ENCODE peak calls at places on chromosomes 6 and 20, in seven cellular contexts. One of them, this sample, is unnamed.

GRCh38 chr20:33441142-33441955 is 2.2 kb downstream of the SNTA1 start:
- DNase-seq in H9: no peak
- DNase-seq in trophoblast cell: no peak
- DNase-seq in mesenchymal stem cell: no peak
- DNase-seq in mesendoderm: peak
- DNase-seq in H1: no peak
- DNase-seq in IMR-90: no peak
- DNase-seq in this sample: no peak

GRCh38 chr6:134932121-134932520 is 17.8 kb downstream of the ALDH8A1 start:
- DNase-seq in trophoblast cell: peak
- DNase-seq in H9: no peak
- DNase-seq in mesenchymal stem cell: no peak
- DNase-seq in H1: no peak
- DNase-seq in mesendoderm: no peak
- DNase-seq in IMR-90: no peak
- DNase-seq in this sample: no peak

GRCh38 chr6:2441881-2442475 is 196.6 kb upstream of the GMDS start:
- DNase-seq in H9: no peak
- DNase-seq in mesenchymal stem cell: no peak
- DNase-seq in mesendoderm: no peak
- DNase-seq in trophoblast cell: peak
- DNase-seq in IMR-90: peak
- DNase-seq in H1: no peak
- DNase-seq in this sample: no peak

GRCh38 chr6:166097914-166098522 is 69.6 kb downstream of the TBXT start:
- DNase-seq in mesenchymal stem cell: peak
- DNase-seq in H1: peak
- DNase-seq in H9: peak
- DNase-seq in mesendoderm: peak
- DNase-seq in trophoblast cell: peak
- DNase-seq in IMR-90: peak
- DNase-seq in this sample: peak

GRCh38 chr20:37567331-37567665 is 39.6 kb upstream of the BLCAP start:
- DNase-seq in IMR-90: no peak
- DNase-seq in H9: no peak
- DNase-seq in trophoblast cell: no peak
- DNase-seq in mesenchymal stem cell: no peak
- DNase-seq in mesendoderm: no peak
- DNase-seq in H1: no peak
- DNase-seq in this sample: no peak

GRCh38 chr6:54935739-54936138 is 89.2 kb downstream of the FAM83B start:
- DNase-seq in H1: no peak
- DNase-seq in H9: no peak
- DNase-seq in trophoblast cell: peak
- DNase-seq in mesendoderm: peak
- DNase-seq in mesenchymal stem cell: peak
- DNase-seq in IMR-90: peak
- DNase-seq in this sample: no peak

GRCh38 chr6:29702519-29703103 is 20.6 kb upstream of the HLA-F start:
- DNase-seq in H9: peak
- DNase-seq in H1: peak
- DNase-seq in mesendoderm: peak
- DNase-seq in trophoblast cell: peak
- DNase-seq in mesenchymal stem cell: peak
- DNase-seq in IMR-90: no peak
- DNase-seq in this sample: peak

GRCh38 chr20:25049261-25050060 is 8.5 kb downstream of the ACSS1 start:
- DNase-seq in IMR-90: no peak
- DNase-seq in H1: no peak
- DNase-seq in trophoblast cell: peak
- DNase-seq in H9: no peak
- DNase-seq in mesendoderm: no peak
- DNase-seq in mesenchymal stem cell: no peak
- DNase-seq in this sample: no peak

GRCh38 chr6:1311400-1312192 is at the start of gene FOXQ1:
- DNase-seq in H9: peak
- DNase-seq in H1: peak
- DNase-seq in mesendoderm: peak
- DNase-seq in mesenchymal stem cell: peak
- DNase-seq in trophoblast cell: peak
- DNase-seq in IMR-90: peak
- DNase-seq in this sample: no peak

GRCh38 chr6:75275067-75275466 is 9.5 kb downstream of the TMEM30A start:
- DNase-seq in mesenchymal stem cell: peak
- DNase-seq in mesendoderm: no peak
- DNase-seq in IMR-90: peak
- DNase-seq in H1: no peak
- DNase-seq in H9: no peak
- DNase-seq in trophoblast cell: peak
- DNase-seq in this sample: no peak

GRCh38 chr6:37258405-37258704 is 411 bp upstream of the TMEM217 start:
- DNase-seq in mesenchymal stem cell: no peak
- DNase-seq in trophoblast cell: no peak
- DNase-seq in H1: no peak
- DNase-seq in mesendoderm: no peak
- DNase-seq in IMR-90: no peak
- DNase-seq in H9: no peak
- DNase-seq in this sample: no peak

GRCh38 chr6:40556023-40556422 is 31.1 kb downstream of the LRFN2 start:
- DNase-seq in mesenchymal stem cell: no peak
- DNase-seq in H9: peak
- DNase-seq in H1: no peak
- DNase-seq in mesendoderm: peak
- DNase-seq in trophoblast cell: no peak
- DNase-seq in IMR-90: no peak
- DNase-seq in this sample: no peak

GRCh38 chr20:24328901-24329300 is 140.5 kb upstream of the SYNDIG1 start:
- DNase-seq in IMR-90: no peak
- DNase-seq in mesendoderm: no peak
- DNase-seq in H9: no peak
- DNase-seq in trophoblast cell: no peak
- DNase-seq in H1: no peak
- DNase-seq in mesenchymal stem cell: no peak
- DNase-seq in this sample: no peak

GRCh38 chr6:83615025-83615999 is 93.6 kb downstream of the SNAP91 start:
- DNase-seq in H9: no peak
- DNase-seq in mesenchymal stem cell: peak
- DNase-seq in H1: no peak
- DNase-seq in trophoblast cell: peak
- DNase-seq in mesendoderm: peak
- DNase-seq in IMR-90: peak
- DNase-seq in this sample: peak

GRCh38 chr20:33280775-33281174 is 2.2 kb upstream of the BPIFB1 start:
- DNase-seq in trophoblast cell: no peak
- DNase-seq in H1: no peak
- DNase-seq in H9: no peak
- DNase-seq in IMR-90: no peak
- DNase-seq in mesendoderm: no peak
- DNase-seq in mesenchymal stem cell: no peak
- DNase-seq in this sample: no peak

GRCh38 chr6:116158641-116159040 is 32.7 kb upstream of the COL10A1 start:
- DNase-seq in mesendoderm: no peak
- DNase-seq in mesenchymal stem cell: no peak
- DNase-seq in IMR-90: peak
- DNase-seq in H9: no peak
- DNase-seq in H1: no peak
- DNase-seq in trophoblast cell: no peak
- DNase-seq in this sample: no peak

GRCh38 chr6:128139519-128139918 is 238.7 kb upstream of the THEMIS start:
- DNase-seq in mesendoderm: no peak
- DNase-seq in IMR-90: peak
- DNase-seq in trophoblast cell: no peak
- DNase-seq in mesenchymal stem cell: peak
- DNase-seq in H1: no peak
- DNase-seq in H9: no peak
- DNase-seq in this sample: no peak

GRCh38 chr6:135114355-135115145 is 59.9 kb upstream of the HBS1L start:
- DNase-seq in H1: no peak
- DNase-seq in IMR-90: no peak
- DNase-seq in mesenchymal stem cell: no peak
- DNase-seq in trophoblast cell: no peak
- DNase-seq in H9: no peak
- DNase-seq in mesendoderm: no peak
- DNase-seq in this sample: no peak

GRCh38 chr6:131660195-131660594 is 23.1 kb downstream of the ENPP3 start:
- DNase-seq in trophoblast cell: peak
- DNase-seq in mesendoderm: peak
- DNase-seq in H9: no peak
- DNase-seq in H1: no peak
- DNase-seq in mesenchymal stem cell: peak
- DNase-seq in IMR-90: peak
- DNase-seq in this sample: no peak

GRCh38 chr6:139882977-139883728 is 508.7 kb upstream of the CITED2 start:
- DNase-seq in H9: no peak
- DNase-seq in mesenchymal stem cell: peak
- DNase-seq in trophoblast cell: no peak
- DNase-seq in IMR-90: peak
- DNase-seq in H1: no peak
- DNase-seq in mesendoderm: peak
- DNase-seq in this sample: no peak

GRCh38 chr6:14499804-14500203 is 382.2 kb downstream of the CD83 start:
- DNase-seq in H9: no peak
- DNase-seq in H1: no peak
- DNase-seq in mesenchymal stem cell: peak
- DNase-seq in trophoblast cell: peak
- DNase-seq in IMR-90: peak
- DNase-seq in mesendoderm: peak
- DNase-seq in this sample: no peak

GRCh38 chr20:17571967-17572638 is 2.2 kb downstream of the DSTN start:
- DNase-seq in mesenchymal stem cell: no peak
- DNase-seq in IMR-90: no peak
- DNase-seq in mesendoderm: no peak
- DNase-seq in trophoblast cell: no peak
- DNase-seq in H9: no peak
- DNase-seq in H1: no peak
- DNase-seq in this sample: no peak

DNA sequence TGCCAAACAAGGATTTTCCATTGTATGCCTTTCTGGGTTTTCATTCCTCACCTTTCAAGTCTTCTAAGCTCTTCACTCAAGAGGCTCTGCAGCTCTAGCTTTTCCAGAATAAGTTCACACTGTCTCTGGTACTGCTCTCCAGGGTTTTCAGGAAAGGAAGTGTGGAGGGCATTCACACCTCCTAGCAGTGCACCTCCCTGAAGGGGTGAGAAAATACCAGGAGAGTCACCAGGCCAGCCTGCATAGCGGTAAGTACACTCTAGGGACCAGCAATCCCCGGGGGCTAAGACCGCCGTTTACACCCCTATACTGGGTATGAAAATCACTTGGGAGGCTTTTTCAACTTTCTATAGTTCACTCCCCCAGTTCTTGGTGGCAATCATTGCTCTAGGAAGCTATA is 67.9 kb upstream of the ASF1A start:
- DNase-seq in mesendoderm: peak
- DNase-seq in H1: no peak
- DNase-seq in mesenchymal stem cell: no peak
- DNase-seq in H9: no peak
- DNase-seq in IMR-90: no peak
- DNase-seq in trophoblast cell: no peak
- DNase-seq in this sample: no peak
- H2BK5ac ChIP-seq in mesendoderm: no peak
- H2BK5ac ChIP-seq in H1: no peak
- H2BK5ac ChIP-seq in mesenchymal stem cell: no peak
- H2BK5ac ChIP-seq in H9: no peak
- H2BK5ac ChIP-seq in IMR-90: no peak
- H2BK5ac ChIP-seq in trophoblast cell: no peak
- H2BK5ac ChIP-seq in this sample: no peak

GRCh38 chr20:63344616-63345327 is 16.4 kb downstream of the CHRNA4 start:
- DNase-seq in IMR-90: no peak
- DNase-seq in mesendoderm: no peak
- DNase-seq in mesenchymal stem cell: no peak
- DNase-seq in H9: no peak
- DNase-seq in trophoblast cell: no peak
- DNase-seq in H1: no peak
- DNase-seq in this sample: no peak
- H2BK5ac ChIP-seq in IMR-90: no peak
- H2BK5ac ChIP-seq in mesendoderm: no peak
- H2BK5ac ChIP-seq in mesenchymal stem cell: no peak
- H2BK5ac ChIP-seq in H9: no peak
- H2BK5ac ChIP-seq in trophoblast cell: no peak
- H2BK5ac ChIP-seq in H1: no peak
- H2BK5ac ChIP-seq in this sample: no peak

GRCh38 chr6:7758456-7758855 is 32.6 kb downstream of the BMP6 start:
- DNase-seq in trophoblast cell: no peak
- DNase-seq in mesenchymal stem cell: peak
- DNase-seq in H1: no peak
- DNase-seq in IMR-90: peak
- DNase-seq in H9: no peak
- DNase-seq in mesendoderm: no peak
- DNase-seq in this sample: no peak
- H2BK5ac ChIP-seq in trophoblast cell: no peak
- H2BK5ac ChIP-seq in mesenchymal stem cell: no peak
- H2BK5ac ChIP-seq in H1: no peak
- H2BK5ac ChIP-seq in IMR-90: no peak
- H2BK5ac ChIP-seq in H9: no peak
- H2BK5ac ChIP-seq in mesendoderm: no peak
- H2BK5ac ChIP-seq in this sample: no peak

GRCh38 chr6:21611485-21611884 is 17.9 kb downstream of the SOX4 start:
- DNase-seq in IMR-90: no peak
- DNase-seq in mesendoderm: no peak
- DNase-seq in H9: no peak
- DNase-seq in trophoblast cell: no peak
- DNase-seq in H1: no peak
- DNase-seq in mesenchymal stem cell: no peak
- DNase-seq in this sample: no peak

GRCh38 chr6:21612067-21612745 is 18.7 kb downstream of the SOX4 start:
- DNase-seq in IMR-90: no peak
- DNase-seq in H9: no peak
- DNase-seq in trophoblast cell: no peak
- DNase-seq in mesendoderm: no peak
- DNase-seq in H1: no peak
- DNase-seq in mesenchymal stem cell: no peak
- DNase-seq in this sample: no peak

GRCh38 chr6:21608610-21609009 is 15.1 kb downstream of the SOX4 start:
- DNase-seq in trophoblast cell: peak
- DNase-seq in IMR-90: no peak
- DNase-seq in mesendoderm: no peak
- DNase-seq in mesenchymal stem cell: no peak
- DNase-seq in H9: no peak
- DNase-seq in H1: no peak
- DNase-seq in this sample: no peak

GRCh38 chr6:21610376-21610775 is 16.8 kb downstream of the SOX4 start:
- DNase-seq in IMR-90: no peak
- DNase-seq in mesendoderm: no peak
- DNase-seq in H1: no peak
- DNase-seq in H9: no peak
- DNase-seq in mesenchymal stem cell: no peak
- DNase-seq in trophoblast cell: no peak
- DNase-seq in this sample: no peak

DNA sequence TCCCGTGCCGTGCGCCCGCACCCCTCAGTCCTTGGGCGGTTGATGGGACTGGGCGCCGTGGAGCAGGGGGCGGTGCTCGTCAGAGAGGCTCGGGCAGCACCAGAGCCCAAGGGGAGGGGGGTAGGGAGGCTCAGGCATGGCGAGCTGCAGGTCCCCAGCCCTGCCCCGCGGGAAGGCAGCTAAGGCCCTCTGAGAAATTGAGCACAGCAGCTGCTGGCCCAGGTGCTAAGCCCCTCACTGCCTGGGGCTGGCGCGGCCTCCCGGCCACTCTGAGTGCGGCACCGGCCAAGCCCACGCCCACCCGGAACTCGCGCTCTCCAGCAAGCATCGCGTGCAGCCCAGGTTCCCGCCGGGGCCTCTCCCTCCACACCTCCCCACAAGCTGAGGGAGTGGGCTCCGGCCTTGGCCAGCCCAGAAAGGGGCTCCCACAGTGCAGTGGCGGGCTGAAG is 16.4 kb downstream of the SOX4 start:
- DNase-seq in H1: peak
- DNase-seq in trophoblast cell: peak
- DNase-seq in IMR-90: no peak
- DNase-seq in mesenchymal stem cell: no peak
- DNase-seq in H9: peak
- DNase-seq in mesendoderm: no peak
- DNase-seq in this sample: no peak
- H2BK5ac ChIP-seq in H1: no peak
- H2BK5ac ChIP-seq in trophoblast cell: no peak
- H2BK5ac ChIP-seq in IMR-90: no peak
- H2BK5ac ChIP-seq in mesenchymal stem cell: no peak
- H2BK5ac ChIP-seq in H9: no peak
- H2BK5ac ChIP-seq in mesendoderm: no peak
- H2BK5ac ChIP-seq in this sample: no peak

This sample was measured in neuronal stem cell.